ENCODE peak calls at places on chromosome 7, in eight cellular contexts. A is mammary epithelial cell, G is mucosa of descending colon, X is IMR-90, E is Panc1, H is OCI-LY7, W is adrenal gland, C is breast epithelium. L is an unnamed sample. For H3K4me1 and H3K36me3, the result is how much of the 10 kb centered on the place peaks cover.

GRCh38 chr7:87413951-87414381 is 61.5 kb downstream of the ABCB4 start:
- DNase-seq in W (peak), E (no peak), C (no peak), H (no peak), A (peak), X (peak), G (no peak), L (no peak)

GRCh38 chr7:141785711-141786552 is 4.1 kb upstream of the TAS2R5 start:
- DNase-seq in G (no peak), W (peak), E (peak), C (no peak), X (peak), H (peak), A (peak), L (no peak)

GRCh38 chr7:138228764-138229163 is 152.5 kb downstream of the AKR1D1 start:
- DNase-seq in G (no peak), C (no peak), X (no peak), A (no peak), E (no peak), H (no peak), W (no peak), L (no peak)

GRCh38 chr7:74424291-74424880 is 29.3 kb upstream of the GTF2IRD1 start:
- DNase-seq in G (peak), H (no peak), C (no peak), E (no peak), X (no peak), W (no peak), A (no peak), L (no peak)

GRCh38 chr7:73842248-73842895 is at the start of gene METTL27:
- DNase-seq in H (peak), W (peak), X (peak), C (peak), G (peak), A (peak), E (no peak), L (peak)

GRCh38 chr7:92456241-92456640 is 9.0 kb downstream of the GATAD1 start:
- DNase-seq in W (no peak), G (no peak), H (no peak), E (no peak), A (no peak), X (peak), C (no peak), L (no peak)

GRCh38 chr7:16918288-16918895 is 36.6 kb upstream of the AGR3 start:
- DNase-seq in W (peak), A (peak), X (peak), G (no peak), E (peak), H (peak), C (no peak), L (no peak)

GRCh38 chr7:158312789-158313188 is 274.8 kb downstream of the PTPRN2 start:
- DNase-seq in X (no peak), H (no peak), W (no peak), G (no peak), A (no peak), C (no peak), E (no peak), L (no peak)

GRCh38 chr7:38217672-38218071 is 39.6 kb downstream of the STARD3NL start:
- DNase-seq in A (peak), C (no peak), H (no peak), G (no peak), X (no peak), E (no peak), W (no peak), L (no peak)

GRCh38 chr7:88306590-88307048 is at the start of gene STEAP4:
- DNase-seq in G (peak), E (no peak), X (peak), A (peak), H (no peak), C (peak), W (peak), L (peak)

GRCh38 chr7:25945181-25945580 is 206.8 kb upstream of the NFE2L3 start:
- DNase-seq in H (no peak), X (no peak), E (no peak), C (no peak), A (no peak), G (no peak), W (no peak), L (no peak)

GRCh38 chr7:106999023-106999422 is 45.5 kb upstream of the PRKAR2B start:
- DNase-seq in X (peak), H (no peak), G (no peak), W (no peak), C (no peak), E (no peak), A (no peak), L (no peak)

GRCh38 chr7:11776083-11776482 is 55.9 kb downstream of the THSD7A start:
- DNase-seq in G (no peak), A (no peak), W (no peak), E (no peak), X (no peak), H (no peak), C (no peak), L (no peak)

GRCh38 chr7:29853072-29853471 is 46.8 kb downstream of the WIPF3 start:
- DNase-seq in H (no peak), X (no peak), W (no peak), C (no peak), G (no peak), E (no peak), A (peak), L (no peak)

GRCh38 chr7:155259791-155260497 is 37.7 kb upstream of the INSIG1 start:
- DNase-seq in H (no peak), C (no peak), G (no peak), E (no peak), W (no peak), X (no peak), A (no peak), L (no peak)

GRCh38 chr7:29684787-29685650 is 121.3 kb upstream of the WIPF3 start:
- DNase-seq in G (peak), E (no peak), A (peak), W (peak), X (peak), C (peak), H (peak), L (peak)

GRCh38 chr7:80916770-80917681 is 1.8 kb downstream of the SEMA3C start:
- DNase-seq in X (peak), W (no peak), G (no peak), C (no peak), A (peak), H (no peak), E (peak), L (no peak)

GRCh38 chr7:88020953-88021650 is 87.1 kb downstream of the ADAM22 start:
- DNase-seq in H (no peak), X (no peak), W (no peak), A (no peak), E (no peak), C (no peak), G (no peak), L (no peak)

GRCh38 chr7:73519867-73520672 is 2.0 kb downstream of the BAZ1B start:
- DNase-seq in A (peak), W (no peak), E (no peak), G (peak), H (peak), C (no peak), X (peak), L (no peak)

GRCh38 chr7:148905093-148905666 is 21.1 kb upstream of the EZH2 start:
- DNase-seq in W (no peak), X (no peak), E (no peak), C (no peak), H (no peak), A (no peak), G (no peak), L (no peak)

GRCh38 chr7:79090543-79090942 is 362.9 kb downstream of the MAGI2 start:
- DNase-seq in G (no peak), W (no peak), E (no peak), C (no peak), X (peak), A (peak), H (no peak), L (no peak)

GRCh38 chr7:157601530-157601929 is 264.7 kb downstream of the DNAJB6 start:
- DNase-seq in H (no peak), X (no peak), A (no peak), W (no peak), C (no peak), E (no peak), G (no peak), L (no peak)

GRCh38 chr7:133934262-133934973 is 192.7 kb upstream of the LRGUK start:
- DNase-seq in X (peak), E (no peak), H (no peak), W (no peak), C (no peak), G (no peak), A (no peak), L (no peak)

GRCh38 chr7:113268757-113269156 is 150.4 kb upstream of the SMIM30 start:
- DNase-seq in W (no peak), C (no peak), A (no peak), G (no peak), X (peak), H (no peak), E (no peak), L (no peak)

GRCh38 chr7:100515072-100515532 is 23.9 kb upstream of the AGFG2 start:
- DNase-seq in E (no peak), G (no peak), H (no peak), X (peak), C (no peak), W (no peak), A (peak), L (no peak)

GRCh38 chr7:95324396-95324795 is at the start of gene PON1:
- DNase-seq in E (no peak), H (no peak), G (peak), W (no peak), X (no peak), A (no peak), C (no peak), L (peak)

GRCh38 chr7:38675500-38676106 is 44.4 kb upstream of the AMPH start:
- DNase-seq in W (no peak), G (no peak), E (no peak), C (no peak), A (no peak), X (no peak), H (no peak), L (no peak)

GRCh38 chr7:156516791-156517378 is 123.7 kb upstream of the RNF32 start:
- DNase-seq in W (no peak), X (no peak), A (no peak), C (no peak), E (no peak), H (no peak), G (no peak), L (no peak)

GRCh38 chr7:43232376-43232775 is 119.9 kb downstream of the HECW1 start:
- DNase-seq in H (no peak), W (no peak), C (no peak), X (no peak), G (no peak), E (no peak), A (no peak), L (no peak)

GRCh38 chr7:2640858-2641257 is 9.1 kb downstream of the TTYH3 start:
- DNase-seq in A (no peak), G (no peak), H (no peak), W (peak), X (no peak), C (no peak), E (no peak), L (no peak)
- H3K4me1 ChIP-seq in A (under half), G (under half), H (half or more), W (half or more), X (half or more), C (under half), E (half or more), L (under half)

GRCh38 chr7:568681-569035 is 49.0 kb upstream of the PDGFA start:
- DNase-seq in C (no peak), A (no peak), E (no peak), G (no peak), X (peak), W (no peak), H (no peak), L (no peak)
- TF ChIP-seq CTCF in C (no peak), A (no peak), E (no peak), G (no peak), X (no peak), W (no peak), H (no peak), L (no peak)

GRCh38 chr7:47303014-47303694 is 278.8 kb downstream of the TNS3 start:
- DNase-seq in A (no peak), X (no peak), C (no peak), H (no peak), G (no peak), E (no peak), W (no peak), L (no peak)
- H3K36me3 ChIP-seq in A (under half), X (under half), C (under half), H (under half), G (under half), E (half or more), W (under half), L (half or more)

GRCh38 chr7:24706211-24707165 is 50.8 kb downstream of the GSDME start:
- DNase-seq in W (no peak), A (no peak), G (no peak), C (no peak), H (no peak), E (no peak), X (no peak), L (no peak)
- H3K4me1 ChIP-seq in W (under half), A (under half), G (under half), C (under half), H (under half), E (under half), X (under half), L (under half)

GRCh38 chr7:4659551-4660286 is 22.4 kb upstream of the FOXK1 start:
- DNase-seq in X (no peak), C (no peak), G (no peak), H (peak), A (no peak), W (no peak), E (no peak), L (no peak)
- TF ChIP-seq CTCF in X (no peak), C (no peak), G (no peak), H (peak), A (peak), W (no peak), E (no peak), L (no peak)